ENCODE peak calls at places on chromosomes 13 and 19, in eight cellular contexts. N is MM.1S, D is fibroblast of lung, Q is GM23338, V is colonic mucosa, H is BE2C, Y is astrocyte of the cerebellum, Z is LNCaP clone FGC. G is an unnamed sample.

GRCh38 chr19:28606269-28607032 is 606.5 kb downstream of the UQCRFS1 start:
- DNase-seq in V (no peak), D (no peak), Z (no peak), N (no peak), Q (no peak), H (no peak), Y (no peak), G (peak; percentile 9)

GRCh38 chr13:80783926-80784325 is 443.0 kb upstream of the SPRY2 start:
- DNase-seq in Y (peak; percentile 76), N (no peak), H (peak; percentile 9), D (peak; percentile 93), V (no peak), Q (peak; percentile 13), Z (no peak), G (no peak)

GRCh38 chr19:52936151-52936957 is 13.1 kb upstream of the ZNF888 start:
- DNase-seq in V (peak; percentile 71), Y (no peak), H (no peak), Q (no peak), D (no peak), N (no peak), Z (no peak), G (no peak)

GRCh38 chr19:3129112-3129511 is 6.7 kb upstream of the GNA15 start:
- DNase-seq in Y (peak; percentile 47), D (peak; percentile 79), V (no peak), Q (peak; percentile 55), Z (peak; percentile 18), H (no peak), N (no peak), G (peak; percentile 46)

GRCh38 chr19:16886305-16886880 is 2.4 kb upstream of the F2RL3 start:
- DNase-seq in D (peak; percentile 87), Q (no peak), H (no peak), Y (no peak), V (no peak), Z (no peak), N (no peak), G (peak; percentile 26)

GRCh38 chr13:45737571-45738002 is 35.5 kb downstream of the CBY2 start:
- DNase-seq in D (no peak), Z (no peak), Y (no peak), V (no peak), H (peak; percentile 36), Q (peak; percentile 67), N (peak; percentile 6), G (peak; percentile 44)

GRCh38 chr19:35042056-35042730 is 672 bp downstream of the HPN start:
- DNase-seq in H (no peak), Q (no peak), Y (no peak), N (no peak), Z (no peak), D (no peak), V (no peak), G (no peak)

GRCh38 chr13:30257433-30258099 is 49.8 kb downstream of the KATNAL1 start:
- DNase-seq in N (no peak), V (no peak), H (no peak), Z (peak; percentile 59), Q (peak; percentile 21), D (no peak), Y (peak; percentile 13), G (peak; percentile 48)

GRCh38 chr19:11555246-11555645 is 3.8 kb downstream of the ELOF1 start:
- DNase-seq in V (no peak), Y (no peak), Z (peak; percentile 28), D (no peak), N (no peak), H (no peak), Q (no peak), G (no peak)

GRCh38 chr13:37194428-37194861 is 89.0 kb upstream of the CSNK1A1L start:
- DNase-seq in Y (peak; percentile 50), N (no peak), H (no peak), Z (peak; percentile 0), D (peak; percentile 54), V (no peak), Q (no peak), G (no peak)

DNA sequence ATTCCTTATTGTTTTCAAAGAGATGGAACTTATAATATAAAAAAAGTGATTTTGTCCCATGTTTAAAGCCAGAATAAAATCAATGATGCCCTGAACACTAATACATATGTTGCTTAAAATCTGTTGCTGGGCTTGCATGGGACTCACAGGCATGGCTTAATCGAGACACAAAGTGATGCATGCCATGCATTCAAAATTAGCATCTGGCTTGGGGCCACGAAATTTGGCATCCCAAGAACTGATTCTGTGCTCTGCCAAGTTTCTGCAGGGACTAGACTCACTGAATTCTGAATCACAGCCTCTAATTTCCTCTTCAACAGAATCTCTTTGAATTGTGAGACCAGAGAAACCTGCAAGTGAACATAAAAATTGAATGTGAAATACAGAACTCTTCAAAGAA is 109.2 kb downstream of the PCDH17 start:
- DNase-seq in Q (no peak), H (peak; percentile 62), N (no peak), Z (no peak), Y (peak; percentile 5), D (peak; percentile 23), V (no peak), G (no peak)
- TF ChIP-seq CTCF in Q (no peak), H (no peak), N (no peak), Z (no peak), Y (no peak), D (no peak), V (no peak), G (no peak)

GRCh38 chr19:44447864-44448674 is at the start of gene ZNF229:
- DNase-seq in N (peak; percentile 33), Y (peak; percentile 85), D (peak; percentile 95), H (peak; percentile 91), Z (peak; percentile 85), Q (peak; percentile 99), V (peak; percentile 94), G (peak; percentile 33)
- H3K4me3 ChIP-seq in N (no peak within 1 kb of the TSS), Y (peak within 1 kb of the TSS; percentile 75), D (peak within 1 kb of the TSS; percentile 66), H (peak within 1 kb of the TSS; percentile 87), Z (peak within 1 kb of the TSS; percentile 86), Q (peak within 1 kb of the TSS; percentile 71), V (peak within 1 kb of the TSS; percentile 39), G (no peak within 1 kb of the TSS)

GRCh38 chr19:33434090-33434885 is 60.8 kb downstream of the CEBPG start:
- DNase-seq in Z (no peak), H (no peak), D (no peak), Y (no peak), Q (no peak), N (no peak), V (no peak), G (no peak)

GRCh38 chr19:33434886-33435705 is 61.6 kb downstream of the CEBPG start:
- DNase-seq in N (no peak), Q (no peak), D (peak; percentile 19), V (no peak), H (peak; percentile 90), Y (peak; percentile 16), Z (no peak), G (no peak)

GRCh38 chr19:33436360-33437345 is 63.1 kb downstream of the CEBPG start:
- DNase-seq in V (no peak), D (no peak), Y (no peak), Q (no peak), N (no peak), H (peak; percentile 61), Z (no peak), G (no peak)

GRCh38 chr19:33437351-33438015 is 64.0 kb downstream of the CEBPG start:
- DNase-seq in V (no peak), Q (no peak), D (no peak), Y (no peak), H (peak; percentile 66), N (no peak), Z (no peak), G (no peak)

DNA sequence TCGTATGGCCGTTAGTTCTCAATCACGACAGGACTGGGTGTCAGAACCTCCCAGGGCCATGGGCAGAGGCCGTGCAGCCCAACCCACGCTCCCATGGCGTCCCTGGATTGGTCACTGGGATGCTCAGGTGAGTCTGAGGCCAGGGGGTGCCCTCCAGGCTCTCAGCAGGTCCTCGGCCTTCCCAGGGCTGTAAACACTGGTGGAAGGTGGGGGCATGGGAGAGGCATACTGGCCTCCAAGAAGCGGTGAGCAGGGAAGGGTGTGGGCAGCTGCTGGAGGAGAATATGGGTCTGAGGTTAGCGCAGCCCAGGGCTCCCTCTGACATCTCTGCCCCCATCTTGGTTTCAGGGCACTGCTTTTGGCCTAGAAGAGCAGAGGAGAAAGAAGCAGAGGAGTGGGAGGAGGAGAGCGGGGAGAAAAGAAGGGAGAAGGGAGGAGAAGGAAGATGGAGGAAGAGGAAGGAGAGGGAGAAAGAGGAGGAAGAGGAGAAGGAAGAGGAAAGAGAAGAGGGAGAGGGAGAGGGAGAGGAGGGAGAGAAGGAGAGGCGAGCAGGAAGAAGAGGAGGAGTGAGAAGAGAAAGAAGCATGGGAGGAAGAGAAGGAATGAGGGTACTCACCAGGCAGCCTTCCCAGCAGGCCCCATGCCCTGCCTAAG is 62.3 kb downstream of the CEBPG start:
- DNase-seq in D (no peak), N (no peak), Q (no peak), Z (no peak), Y (no peak), H (no peak), V (no peak), G (no peak)
- TF ChIP-seq CTCF in D (no peak), N (no peak), Q (no peak), Z (no peak), Y (no peak), H (no peak), V (no peak), G (no peak)

DNA sequence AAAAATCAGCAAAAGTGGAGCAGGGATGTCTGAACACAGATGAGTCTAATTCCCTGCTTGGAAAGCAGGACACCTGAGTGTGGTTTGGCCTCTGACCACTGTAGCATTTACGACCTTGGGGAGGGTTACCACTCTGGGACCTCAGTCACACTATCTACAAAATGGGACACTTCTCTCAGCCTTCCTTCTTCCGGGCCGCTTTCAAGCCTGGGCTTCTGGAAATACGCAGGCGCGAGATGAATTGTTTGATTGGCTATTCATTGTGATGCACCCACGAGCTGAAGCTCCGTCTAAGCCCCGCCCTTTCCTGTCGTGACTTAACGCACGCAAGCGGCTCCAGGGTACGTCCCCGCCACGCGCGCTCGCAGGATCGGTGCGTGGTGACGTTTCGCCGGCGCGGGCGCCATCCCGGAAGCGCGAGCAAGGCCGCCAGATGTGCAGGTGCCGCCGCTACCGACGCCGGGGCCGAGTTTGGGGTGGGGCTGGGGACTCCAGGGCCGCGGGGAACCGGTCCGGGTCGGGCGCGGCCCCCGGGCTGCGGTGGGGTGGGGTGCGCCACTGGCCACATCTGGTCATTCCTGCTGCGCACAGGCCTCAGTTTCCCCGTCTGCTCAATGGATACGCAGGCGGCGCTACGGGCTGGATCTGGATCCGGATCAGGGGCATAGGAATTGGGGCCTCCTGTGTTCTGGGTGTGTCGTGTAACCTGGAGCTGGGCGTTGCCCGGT is at the start of gene KXD1:
- DNase-seq in Y (peak; percentile 96), D (peak; percentile 99), Z (peak; percentile 99), H (peak; percentile 97), Q (peak; percentile 96), N (peak; percentile 100), V (peak; percentile 99), G (peak; percentile 100)
- H3K4me3 ChIP-seq in Y (peak within 1 kb of the TSS; percentile 83), D (peak within 1 kb of the TSS; percentile 92), Z (peak within 1 kb of the TSS; percentile 87), H (peak within 1 kb of the TSS; percentile 99), Q (peak within 1 kb of the TSS; percentile 79), N (peak within 1 kb of the TSS; percentile 99), V (peak within 1 kb of the TSS; percentile 98), G (peak within 1 kb of the TSS; percentile 98)